ENCODE peak calls at places on chromosomes 2 and 18, in seven cellular contexts. Y, F, H, A, J, G and V are unnamed samples. For H3K27me3, the result is how much of the 10 kb centered on the place peaks cover.

GRCh38 chr2:42978887-42979415 is 186.6 kb upstream of the HAAO start:
- DNase-seq in J (no peak), F (no peak), Y (no peak), H (no peak), A (no peak), G (no peak), V (no peak)

GRCh38 chr2:120520929-120521912 is 175.3 kb downstream of the INHBB start:
- DNase-seq in H (no peak), J (no peak), F (peak), G (peak), Y (no peak), A (no peak), V (no peak)

GRCh38 chr2:27713201-27713600 is 49.5 kb downstream of the SLC4A1AP start:
- DNase-seq in Y (no peak), F (no peak), A (no peak), H (no peak), J (no peak), G (no peak), V (no peak)

GRCh38 chr18:3162181-3162580 is 57.6 kb downstream of the MYOM1 start:
- DNase-seq in A (no peak), J (no peak), H (no peak), F (peak), Y (no peak), G (no peak), V (no peak)

GRCh38 chr2:189927823-189928222 is 134.7 kb downstream of the MSTN start:
- DNase-seq in Y (no peak), G (no peak), F (no peak), H (peak), A (no peak), J (no peak), V (no peak)

GRCh38 chr2:120238728-120239487 is 13.7 kb upstream of the RALB start:
- DNase-seq in G (no peak), J (no peak), F (no peak), H (peak), Y (no peak), A (no peak), V (no peak)

GRCh38 chr2:241804326-241805276 is 4.4 kb upstream of the NEU4 start:
- DNase-seq in H (peak), Y (no peak), J (no peak), F (peak), G (no peak), A (no peak), V (no peak)

GRCh38 chr2:27828305-27828704 is 56.8 kb downstream of the MRPL33 start:
- DNase-seq in G (no peak), Y (no peak), J (no peak), F (no peak), A (no peak), H (no peak), V (no peak)

GRCh38 chr2:96923810-96924774 is 54.2 kb upstream of the SEMA4C start:
- DNase-seq in Y (peak), H (no peak), G (no peak), F (no peak), J (no peak), A (no peak), V (no peak)

GRCh38 chr2:111117666-111118454 is 2.9 kb upstream of the BCL2L11 start:
- DNase-seq in H (peak), G (peak), Y (peak), A (peak), F (peak), J (peak), V (no peak)

GRCh38 chr2:46632349-46632748 is 153.0 kb downstream of the TMEM247 start:
- DNase-seq in F (peak), J (no peak), Y (no peak), G (no peak), H (peak), A (no peak), V (no peak)

GRCh38 chr2:173353556-173353955 is 1.1 kb upstream of the CDCA7 start:
- DNase-seq in Y (no peak), F (peak), G (no peak), A (no peak), H (no peak), J (no peak), V (no peak)

GRCh38 chr2:169507698-169508097 is 1.8 kb upstream of the KLHL41 start:
- DNase-seq in H (peak), F (no peak), G (no peak), J (no peak), Y (no peak), A (no peak), V (no peak)

GRCh38 chr18:34801769-34802168 is 91.7 kb downstream of the DTNA start:
- DNase-seq in F (no peak), G (no peak), A (no peak), Y (no peak), H (peak), J (no peak), V (no peak)

GRCh38 chr18:73948497-73948896 is 199.1 kb downstream of the FBXO15 start:
- DNase-seq in F (no peak), G (no peak), Y (no peak), H (peak), J (no peak), A (no peak), V (no peak)

GRCh38 chr2:104868081-104868806 is 14.3 kb downstream of the POU3F3 start:
- DNase-seq in Y (no peak), F (no peak), G (no peak), A (no peak), J (no peak), H (no peak), V (no peak)

GRCh38 chr2:138364554-138365162 is 136.9 kb upstream of the SPOPL start:
- DNase-seq in H (no peak), J (no peak), F (no peak), A (no peak), G (no peak), Y (no peak), V (no peak)

GRCh38 chr18:55422456-55423185 is 165.4 kb downstream of the TCF4 start:
- DNase-seq in Y (no peak), A (no peak), G (no peak), H (no peak), F (no peak), J (peak), V (no peak)

GRCh38 chr2:240319855-240320560 is 115.5 kb upstream of the GPC1 start:
- DNase-seq in J (no peak), F (no peak), A (peak), G (no peak), Y (no peak), H (peak), V (no peak)

GRCh38 chr2:33598472-33599174 is 476 bp downstream of the FAM98A start:
- DNase-seq in J (no peak), G (peak), Y (no peak), A (no peak), H (peak), F (peak), V (peak)

GRCh38 chr2:231356474-231356849 is 39.0 kb upstream of the B3GNT7 start:
- DNase-seq in A (peak), J (no peak), Y (no peak), G (peak), F (no peak), H (no peak), V (no peak)

GRCh38 chr18:49812321-49813070 is 837 bp downstream of the ACAA2 start:
- DNase-seq in H (peak), A (no peak), G (no peak), Y (no peak), F (no peak), J (no peak), V (no peak)

GRCh38 chr18:24878289-24878688 is 417.9 kb downstream of the HRH4 start:
- DNase-seq in A (no peak), Y (no peak), H (peak), F (peak), J (no peak), G (no peak), V (no peak)

GRCh38 chr2:95017308-95017630 is 8.2 kb upstream of the MAL start:
- DNase-seq in J (no peak), A (no peak), G (no peak), Y (no peak), H (no peak), F (no peak), V (no peak)

GRCh38 chr2:47288864-47289263 is 114.1 kb upstream of the MSH2 start:
- DNase-seq in Y (no peak), G (no peak), F (no peak), H (peak), J (no peak), A (peak), V (no peak)

GRCh38 chr2:47801118-47801517 is 18.2 kb downstream of the MSH6 start:
- DNase-seq in G (no peak), A (no peak), J (no peak), H (no peak), Y (no peak), F (no peak), V (no peak)

GRCh38 chr2:240886678-240887574 is 9.0 kb downstream of the MAB21L4 start:
- DNase-seq in F (no peak), A (no peak), G (peak), J (no peak), Y (no peak), H (no peak), V (no peak)

GRCh38 chr2:137987011-137987410 is 22.7 kb downstream of the HNMT start:
- DNase-seq in F (no peak), G (no peak), H (no peak), J (no peak), A (no peak), Y (no peak), V (no peak)

GRCh38 chr18:45617284-45617683 is 2.0 kb downstream of the SLC14A2 start:
- DNase-seq in J (peak), Y (no peak), F (no peak), H (peak), G (peak), A (peak), V (peak)

GRCh38 chr2:194907569-194907968 is 749.5 kb upstream of the SLC39A10 start:
- DNase-seq in G (no peak), A (no peak), Y (no peak), H (no peak), J (no peak), F (no peak), V (no peak)
- H3K27me3 ChIP-seq in G (under half), A (under half), Y (under half), H (under half), J (under half), F (under half), V (under half)

DNA sequence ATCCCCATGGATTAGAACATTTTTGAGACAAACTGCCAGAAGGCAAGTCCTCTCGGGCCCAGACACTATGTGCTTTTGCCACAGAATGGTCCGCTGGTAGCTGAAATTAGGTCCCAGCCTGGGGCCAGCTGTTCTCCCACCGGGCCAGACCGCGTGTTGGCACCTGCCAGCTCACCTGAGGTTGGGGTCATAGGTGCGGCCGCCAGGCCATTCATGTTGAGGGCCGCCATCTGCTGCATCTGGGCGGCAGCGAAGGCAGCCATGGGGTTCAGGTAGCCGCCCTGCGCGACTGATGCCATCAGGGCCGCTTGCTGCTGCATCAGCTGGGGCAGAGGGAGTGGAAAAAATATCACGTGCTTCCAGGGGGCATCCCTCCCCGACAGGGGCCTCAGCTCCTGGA is 292.8 kb downstream of the CELF4 start:
- DNase-seq in H (no peak), A (no peak), Y (no peak), J (no peak), G (no peak), F (no peak), V (no peak)
- H3K27me3 ChIP-seq in H (under half), A (under half), Y (under half), J (half or more), G (under half), F (under half), V (half or more)

GRCh38 chr2:176156301-176156958 is 677 bp upstream of the HOXD3 start:
- DNase-seq in G (no peak), J (no peak), F (peak), A (no peak), Y (no peak), H (no peak), V (no peak)

GRCh38 chr2:176157499-176158305 is 595 bp downstream of the HOXD3 start:
- DNase-seq in F (peak), J (no peak), G (no peak), Y (no peak), H (no peak), A (no peak), V (no peak)

GRCh38 chr2:176156959-176157498 is at the start of gene HOXD3:
- DNase-seq in G (no peak), H (no peak), Y (no peak), J (no peak), A (no peak), F (peak), V (no peak)

GRCh38 chr2:176154853-176155252 is 2.3 kb upstream of the HOXD3 start:
- DNase-seq in G (no peak), Y (no peak), J (no peak), H (no peak), A (no peak), F (no peak), V (no peak)

DNA sequence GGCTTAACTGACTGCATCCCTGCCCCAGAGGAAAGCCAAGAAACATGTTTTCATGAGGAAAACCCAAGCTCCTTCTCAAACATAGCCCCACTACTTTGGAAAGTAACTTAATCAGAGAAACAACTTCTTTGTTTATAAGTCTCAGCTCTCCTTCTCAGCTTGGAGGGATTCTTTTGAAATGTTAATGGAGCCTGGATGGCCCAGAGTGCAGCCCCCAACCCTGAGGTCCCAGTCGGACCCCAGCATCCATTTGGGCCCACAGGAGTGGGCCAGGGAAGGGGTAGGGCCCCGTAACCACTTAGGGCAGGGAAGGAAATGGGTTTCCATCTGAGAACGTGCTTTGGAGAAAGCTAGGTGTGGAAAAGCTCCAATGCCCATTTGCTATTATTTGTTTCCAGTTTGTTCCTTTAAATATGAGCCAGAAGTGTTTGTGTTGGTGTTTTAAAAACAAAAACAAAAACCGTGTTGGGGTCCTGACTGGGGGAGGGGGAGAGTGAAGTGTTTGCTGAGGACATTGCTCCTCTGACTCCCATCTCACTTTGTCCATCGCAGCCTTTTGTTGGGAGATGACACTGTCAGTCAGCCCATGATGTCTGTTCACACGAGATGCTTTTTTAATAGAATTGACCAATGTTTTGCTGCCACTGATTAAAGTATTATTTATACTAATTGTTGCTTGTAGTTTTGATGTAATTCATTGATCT is 1.6 kb upstream of the HOXD3 start:
- DNase-seq in F (peak), G (no peak), H (no peak), J (no peak), A (no peak), Y (no peak), V (no peak)
- H3K27me3 ChIP-seq in F (half or more), G (half or more), H (half or more), J (half or more), A (half or more), Y (half or more), V (under half)

GRCh38 chr2:67564076-67564475 is 166.9 kb downstream of the ETAA1 start:
- DNase-seq in J (no peak), F (no peak), A (no peak), Y (no peak), H (no peak), G (no peak), V (no peak)

GRCh38 chr2:67566292-67566691 is 169.2 kb downstream of the ETAA1 start:
- DNase-seq in H (no peak), J (no peak), A (no peak), G (no peak), F (no peak), Y (no peak), V (no peak)

GRCh38 chr2:67564626-67565025 is 167.5 kb downstream of the ETAA1 start:
- DNase-seq in J (no peak), G (no peak), F (no peak), H (no peak), A (no peak), Y (no peak), V (no peak)

GRCh38 chr2:67566958-67567635 is 170.0 kb downstream of the ETAA1 start:
- DNase-seq in F (no peak), Y (no peak), J (no peak), H (peak), A (no peak), G (no peak), V (no peak)

GRCh38 chr2:67565761-67566160 is 168.6 kb downstream of the ETAA1 start:
- DNase-seq in A (no peak), G (no peak), F (no peak), H (peak), Y (no peak), J (peak), V (no peak)
- H3K27me3 ChIP-seq in A (under half), G (under half), F (under half), H (under half), Y (under half), J (under half), V (under half)

GRCh38 chr2:26515771-26516170 is 37.8 kb upstream of the OTOF start:
- DNase-seq in J (no peak), A (no peak), H (no peak), Y (no peak), G (no peak), F (no peak), V (no peak)
- H3K27me3 ChIP-seq in J (half or more), A (under half), H (half or more), Y (under half), G (under half), F (under half), V (under half)

DNA sequence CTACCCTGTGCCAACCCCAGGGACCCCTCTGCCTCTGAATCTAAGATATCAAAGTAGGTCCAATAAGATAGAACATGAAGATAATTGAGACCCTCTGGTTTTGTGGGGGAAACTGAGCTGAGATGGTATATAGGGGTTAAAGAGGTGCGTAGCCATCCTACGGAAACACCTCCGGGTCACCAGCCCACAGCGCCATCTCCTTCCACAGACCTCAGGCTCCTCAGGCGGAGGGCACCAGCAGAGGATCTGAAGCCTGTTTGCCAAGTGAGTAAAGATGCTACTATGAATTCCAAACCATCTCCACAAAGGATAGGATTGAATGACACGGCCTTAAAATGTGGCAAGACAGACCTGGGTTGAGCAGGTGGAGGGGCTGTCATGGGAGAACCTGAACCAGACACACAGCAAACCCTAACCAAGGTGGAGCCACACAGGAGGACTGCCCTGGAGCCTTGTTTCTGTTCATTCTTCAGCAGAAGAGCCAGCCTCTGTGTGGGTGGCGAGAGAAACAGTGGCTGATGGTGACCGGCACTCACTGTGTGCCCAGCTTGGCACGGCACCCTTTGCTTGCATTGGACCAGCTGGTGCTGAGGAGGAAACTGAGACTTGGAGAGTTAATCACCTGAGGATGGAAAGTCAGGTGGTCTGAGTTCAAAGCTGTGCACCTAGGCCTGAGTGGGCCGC is 10.2 kb downstream of the GBX2 start:
- DNase-seq in J (no peak), A (no peak), G (no peak), F (no peak), Y (no peak), H (no peak), V (no peak)
- H3K27me3 ChIP-seq in J (half or more), A (half or more), G (under half), F (half or more), Y (under half), H (under half), V (under half)